ENCODE peak calls at places on chromosomes 12 and 14, in ten cellular contexts. P, E, G, D, K, F, X, J, M and O are unnamed samples.

GRCh38 chr12:22190969-22191368 is 143.5 kb downstream of the ST8SIA1 start:
- DNase-seq in E (no peak), D (no peak), F (no peak), M (no peak), X (no peak), P (no peak), G (no peak), J (no peak), K (no peak), O (no peak)

GRCh38 chr14:22039938-22040780 is 366.5 kb upstream of the OR4E1 start:
- DNase-seq in M (no peak), P (no peak), D (peak), J (no peak), X (no peak), K (peak), E (peak), F (peak), G (no peak), O (no peak)

GRCh38 chr14:26484562-26484961 is 113.3 kb downstream of the NOVA1 start:
- DNase-seq in G (no peak), M (no peak), X (no peak), P (no peak), E (no peak), D (no peak), F (no peak), J (no peak), K (no peak), O (no peak)

GRCh38 chr12:66500841-66501240 is 178.0 kb downstream of the GRIP1 start:
- DNase-seq in E (no peak), J (no peak), G (no peak), D (no peak), M (no peak), X (no peak), P (no peak), K (peak), F (peak), O (no peak)

GRCh38 chr12:21353487-21353886 is 18.8 kb upstream of the SLCO1A2 start:
- DNase-seq in G (no peak), K (no peak), E (no peak), M (no peak), F (no peak), D (no peak), P (no peak), X (no peak), J (no peak), O (no peak)

GRCh38 chr14:67432088-67432564 is 20.2 kb upstream of the PLEK2 start:
- DNase-seq in P (no peak), E (no peak), K (no peak), G (no peak), J (no peak), X (no peak), M (no peak), D (no peak), F (no peak), O (no peak)

GRCh38 chr12:8828514-8829127 is 6.2 kb downstream of the A2ML1 start:
- DNase-seq in X (no peak), M (no peak), G (no peak), K (no peak), E (no peak), F (no peak), J (no peak), P (no peak), D (no peak), O (no peak)

GRCh38 chr14:50901361-50901760 is 29.5 kb downstream of the ABHD12B start:
- DNase-seq in K (no peak), D (no peak), E (no peak), F (no peak), M (no peak), G (no peak), J (no peak), X (no peak), P (no peak), O (no peak)

GRCh38 chr12:19965196-19966038 is 402.9 kb upstream of the PDE3A start:
- DNase-seq in E (no peak), G (no peak), D (no peak), M (no peak), X (no peak), K (no peak), J (no peak), P (no peak), F (no peak), O (no peak)

GRCh38 chr14:103123634-103124500 is 606 bp downstream of the TNFAIP2 start:
- DNase-seq in M (peak), P (peak), F (no peak), D (no peak), X (peak), K (no peak), E (no peak), G (peak), J (peak), O (no peak)
- TF ChIP-seq CTCF in M (peak), P (peak), F (no peak), D (peak), X (peak), K (peak), E (peak), G (peak), J (peak), O (peak)

GRCh38 chr14:59630281-59630963 is 53.8 kb upstream of the CCDC175 start:
- DNase-seq in G (no peak), M (no peak), X (no peak), D (no peak), K (no peak), F (peak), E (peak), P (peak), J (peak), O (no peak)

GRCh38 chr14:59631237-59631636 is 54.6 kb upstream of the CCDC175 start:
- DNase-seq in F (peak), M (no peak), K (peak), D (peak), G (no peak), P (peak), J (no peak), X (no peak), E (peak), O (no peak)

GRCh38 chr14:59634617-59635016 is 58.0 kb upstream of the CCDC175 start:
- DNase-seq in J (no peak), G (no peak), E (no peak), K (peak), P (no peak), F (no peak), D (no peak), X (no peak), M (no peak), O (no peak)

GRCh38 chr14:59629384-59630158 is 53.0 kb upstream of the CCDC175 start:
- DNase-seq in P (no peak), X (no peak), M (no peak), K (no peak), J (no peak), E (no peak), G (no peak), D (no peak), F (no peak), O (no peak)

DNA sequence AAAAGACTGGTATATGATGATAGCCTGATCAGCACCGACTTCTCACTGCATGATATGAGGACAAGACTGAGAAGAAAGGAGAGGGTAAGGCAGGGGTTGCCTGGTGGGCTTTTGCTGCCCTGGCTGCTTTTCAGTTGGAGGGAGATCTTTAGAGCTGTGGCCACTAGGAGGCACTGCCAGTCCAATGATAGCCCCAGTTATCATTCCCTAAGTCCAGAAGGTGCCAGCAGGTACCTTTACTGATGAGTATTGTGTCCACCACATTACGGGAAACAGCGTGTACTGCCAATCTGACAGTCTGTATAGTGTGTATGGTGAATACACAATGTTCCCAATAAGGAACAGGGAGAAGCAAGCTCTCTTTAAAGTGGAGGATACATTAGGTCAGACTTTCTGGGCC is 55.8 kb upstream of the CCDC175 start:
- DNase-seq in K (peak), F (peak), J (no peak), G (no peak), E (peak), D (peak), M (no peak), P (peak), X (no peak), O (no peak)
- TF ChIP-seq CTCF in K (peak), F (peak), J (peak), G (no peak), E (peak), D (peak), M (peak), P (peak), X (peak), O (peak)

GRCh38 chr12:53211476-53212381 is 4.7 kb upstream of the ITGB7 start:
- DNase-seq in K (peak), P (peak), F (peak), G (no peak), D (no peak), M (peak), E (no peak), J (no peak), X (no peak), O (no peak)
- TF ChIP-seq CTCF in K (peak), P (peak), F (peak), G (no peak), D (peak), M (no peak), E (peak), J (peak), X (peak), O (peak)

GRCh38 chr14:106491851-106492250 is 965.5 kb downstream of the TMEM121 start:
- DNase-seq in E (peak), X (no peak), K (no peak), P (no peak), J (no peak), D (no peak), G (no peak), M (no peak), F (peak), O (no peak)
- TF ChIP-seq CTCF in E (peak), X (no peak), K (peak), P (peak), J (peak), D (peak), G (no peak), M (no peak), F (peak), O (peak)

GRCh38 chr12:100345020-100345767 is 11.7 kb upstream of the SLC17A8 start:
- DNase-seq in E (no peak), J (no peak), P (no peak), F (no peak), G (no peak), K (no peak), X (no peak), D (no peak), M (no peak), O (no peak)

GRCh38 chr12:100346660-100347059 is 10.2 kb upstream of the SLC17A8 start:
- DNase-seq in P (no peak), E (peak), G (no peak), M (no peak), F (no peak), J (no peak), X (no peak), K (no peak), D (peak), O (no peak)

GRCh38 chr12:100348657-100349454 is 8.0 kb upstream of the SLC17A8 start:
- DNase-seq in G (no peak), D (peak), F (no peak), M (no peak), K (peak), E (peak), X (no peak), P (peak), J (no peak), O (no peak)
- TF ChIP-seq CTCF in G (no peak), D (peak), F (no peak), M (no peak), K (peak), E (peak), X (peak), P (peak), J (peak), O (peak)

GRCh38 chr14:30779210-30779609 is 95.1 kb upstream of the COCH start:
- DNase-seq in J (no peak), M (no peak), D (no peak), K (peak), X (no peak), F (no peak), G (no peak), P (no peak), E (no peak), O (no peak)
- TF ChIP-seq CTCF in J (no peak), M (no peak), D (no peak), K (no peak), X (no peak), F (no peak), G (no peak), P (no peak), E (no peak), O (no peak)

GRCh38 chr12:104825408-104825807 is 132.7 kb downstream of the SLC41A2 start:
- DNase-seq in M (no peak), P (peak), E (peak), D (no peak), J (no peak), X (no peak), K (peak), G (no peak), F (peak), O (no peak)
- TF ChIP-seq CTCF in M (no peak), P (peak), E (peak), D (no peak), J (peak), X (no peak), K (peak), G (no peak), F (peak), O (peak)

GRCh38 chr12:32261638-32262037 is 137.7 kb upstream of the FGD4 start:
- DNase-seq in D (peak), F (peak), G (no peak), X (no peak), E (no peak), M (no peak), J (no peak), P (peak), K (peak), O (no peak)
- TF ChIP-seq CTCF in D (peak), F (no peak), G (no peak), X (no peak), E (peak), M (no peak), J (no peak), P (peak), K (peak), O (peak)

DNA sequence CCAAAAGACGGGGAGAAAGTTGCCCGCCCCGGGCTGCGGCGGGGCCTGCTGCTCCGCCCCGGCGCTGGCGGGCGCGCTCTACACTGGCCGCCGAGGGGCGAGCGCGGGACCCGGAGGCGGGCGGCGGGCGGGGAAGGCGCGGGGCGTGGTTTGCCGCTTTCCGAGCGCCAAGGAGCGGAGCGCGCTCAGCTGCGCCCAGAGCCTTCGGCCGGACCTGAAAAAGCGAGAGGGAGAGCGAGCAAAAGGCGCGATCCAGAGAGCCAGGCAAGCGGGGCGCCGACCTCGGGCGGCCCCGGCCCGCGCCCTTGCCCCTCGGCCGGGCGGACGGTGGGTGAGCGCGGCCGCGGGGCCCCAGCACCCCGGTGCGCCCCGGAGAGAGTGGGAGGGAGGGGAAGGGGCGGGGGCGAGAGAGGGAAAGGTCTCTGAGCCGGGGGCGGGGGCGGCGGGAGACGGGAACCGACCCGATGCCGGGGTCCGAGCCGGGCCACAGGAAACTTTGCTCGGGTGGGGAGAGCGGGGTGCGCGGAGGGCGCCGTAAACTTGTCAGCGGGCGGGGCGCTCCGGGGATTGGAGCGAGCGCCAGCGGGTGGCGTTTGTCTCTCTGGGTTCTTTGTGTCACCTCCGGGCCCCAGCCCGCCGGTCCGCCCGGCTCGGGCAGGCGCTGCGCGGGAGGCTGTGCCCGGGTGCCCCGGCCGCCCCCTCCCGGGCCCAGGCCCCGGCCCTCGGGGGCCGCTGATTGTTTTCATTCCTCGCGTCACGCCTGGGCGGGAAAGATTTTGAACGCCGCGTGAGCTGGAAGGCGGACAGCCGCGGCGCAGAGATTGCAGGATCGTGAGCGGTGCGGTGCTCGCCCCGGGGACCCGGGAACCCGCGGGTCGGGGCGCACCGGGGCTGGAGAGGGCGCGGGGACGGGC is at the start of gene SYNE2:
- DNase-seq in J (peak), E (peak), M (peak), F (peak), D (peak), K (peak), G (peak), X (peak), P (peak), O (peak)
- TF ChIP-seq CTCF in J (peak), E (no peak), M (peak), F (no peak), D (peak), K (peak), G (peak), X (peak), P (peak), O (peak)

DNA sequence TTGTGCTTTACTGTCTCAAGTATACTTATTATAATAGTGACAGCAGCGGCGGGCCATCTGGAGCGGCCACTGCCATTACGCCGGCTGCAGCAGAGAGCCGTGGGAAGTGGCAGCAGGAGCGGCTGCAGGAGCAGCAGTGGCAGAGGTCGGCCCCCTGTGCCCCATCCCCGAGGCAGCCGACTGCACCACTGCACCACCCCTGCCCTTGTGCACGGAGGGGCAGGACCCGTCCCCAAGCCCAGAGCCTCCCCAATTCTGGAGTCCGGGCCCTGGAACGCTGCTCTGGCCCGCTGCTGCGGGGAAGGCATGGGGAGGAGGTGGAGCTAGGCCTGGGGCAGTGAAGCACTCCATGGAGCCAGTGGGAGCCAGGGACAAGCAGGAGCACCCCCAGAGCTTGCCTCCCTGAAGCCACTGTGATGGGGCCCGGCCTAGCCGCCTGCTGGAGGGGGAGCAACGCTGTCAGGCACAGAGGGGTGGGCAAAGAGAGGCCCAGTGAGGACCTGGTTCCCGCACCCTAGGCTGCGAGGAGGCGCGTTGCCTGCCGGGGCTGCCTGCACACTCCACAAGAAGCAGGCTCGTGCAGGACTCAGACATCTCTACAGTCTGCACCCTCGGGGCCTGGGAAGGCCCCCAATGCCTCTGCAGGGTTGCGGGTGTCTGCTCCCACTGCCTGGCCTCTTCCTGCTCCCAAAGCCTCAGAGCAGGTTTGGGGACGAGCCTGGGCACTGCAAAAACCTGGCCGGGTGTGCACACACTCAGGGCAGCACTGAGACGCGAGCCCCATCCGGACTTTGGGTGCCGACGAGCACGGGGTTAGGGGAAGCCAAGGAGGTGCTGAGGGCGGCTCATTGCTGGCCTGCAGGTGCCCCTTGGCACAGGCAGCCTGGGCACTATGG is 74.2 kb upstream of the RASSF8 start:
- DNase-seq in G (no peak), X (no peak), K (no peak), F (no peak), P (no peak), J (no peak), E (no peak), M (no peak), D (no peak), O (no peak)
- TF ChIP-seq CTCF in G (no peak), X (no peak), K (no peak), F (no peak), P (no peak), J (no peak), E (no peak), M (no peak), D (no peak), O (no peak)